ENCODE peak calls at places on chromosome 20, in five cellular contexts. One of them, this sample, is unnamed.

GRCh38 chr20:22523499-22524392 is 60.6 kb downstream of the FOXA2 start:
- DNase-seq in tibial artery: no peak
- DNase-seq in CD8-positive, alpha-beta memory T cell: no peak
- DNase-seq in iPS-NIHi11: no peak
- DNase-seq in Right ventricle myocardium superior: no peak
- DNase-seq in this sample: no peak

GRCh38 chr20:3251806-3252205 is 12.8 kb upstream of the SLC4A11 start:
- DNase-seq in iPS-NIHi11: no peak
- DNase-seq in CD8-positive, alpha-beta memory T cell: no peak
- DNase-seq in Right ventricle myocardium superior: peak; percentile 72
- DNase-seq in tibial artery: no peak
- DNase-seq in this sample: no peak

GRCh38 chr20:35339007-35339406 is 46.8 kb upstream of the FAM83C start:
- DNase-seq in iPS-NIHi11: no peak
- DNase-seq in Right ventricle myocardium superior: no peak
- DNase-seq in CD8-positive, alpha-beta memory T cell: no peak
- DNase-seq in tibial artery: no peak
- DNase-seq in this sample: no peak

GRCh38 chr20:25270829-25271251 is 23.0 kb downstream of the PYGB start:
- DNase-seq in tibial artery: peak; percentile 59
- DNase-seq in iPS-NIHi11: no peak
- DNase-seq in Right ventricle myocardium superior: peak; percentile 28
- DNase-seq in CD8-positive, alpha-beta memory T cell: no peak
- DNase-seq in this sample: no peak

GRCh38 chr20:12827796-12828406 is 180.9 kb upstream of the SPTLC3 start:
- DNase-seq in tibial artery: no peak
- DNase-seq in iPS-NIHi11: peak; percentile 11
- DNase-seq in Right ventricle myocardium superior: no peak
- DNase-seq in CD8-positive, alpha-beta memory T cell: no peak
- DNase-seq in this sample: no peak

GRCh38 chr20:36004045-36004444 is 35.7 kb downstream of the CNBD2 start:
- DNase-seq in tibial artery: no peak
- DNase-seq in Right ventricle myocardium superior: no peak
- DNase-seq in CD8-positive, alpha-beta memory T cell: no peak
- DNase-seq in iPS-NIHi11: no peak
- DNase-seq in this sample: no peak

GRCh38 chr20:53678315-53678989 is 84.8 kb upstream of the ZNF217 start:
- DNase-seq in iPS-NIHi11: no peak
- DNase-seq in CD8-positive, alpha-beta memory T cell: no peak
- DNase-seq in tibial artery: no peak
- DNase-seq in Right ventricle myocardium superior: no peak
- DNase-seq in this sample: no peak

GRCh38 chr20:44691424-44692423 is 23.4 kb upstream of the CCN5 start:
- DNase-seq in iPS-NIHi11: no peak
- DNase-seq in CD8-positive, alpha-beta memory T cell: no peak
- DNase-seq in Right ventricle myocardium superior: peak; percentile 87
- DNase-seq in tibial artery: peak; percentile 95
- DNase-seq in this sample: no peak

GRCh38 chr20:51189814-51190782 is 167.2 kb upstream of the KCNG1 start:
- DNase-seq in iPS-NIHi11: no peak
- DNase-seq in CD8-positive, alpha-beta memory T cell: no peak
- DNase-seq in Right ventricle myocardium superior: no peak
- DNase-seq in tibial artery: no peak
- DNase-seq in this sample: no peak

GRCh38 chr20:62516345-62516744 is 40.5 kb upstream of the GATA5 start:
- DNase-seq in iPS-NIHi11: peak; percentile 77
- DNase-seq in CD8-positive, alpha-beta memory T cell: no peak
- DNase-seq in tibial artery: no peak
- DNase-seq in Right ventricle myocardium superior: no peak
- DNase-seq in this sample: no peak

GRCh38 chr20:41696428-41696827 is 78.3 kb upstream of the CHD6 start:
- DNase-seq in CD8-positive, alpha-beta memory T cell: no peak
- DNase-seq in Right ventricle myocardium superior: no peak
- DNase-seq in tibial artery: no peak
- DNase-seq in iPS-NIHi11: no peak
- DNase-seq in this sample: no peak

GRCh38 chr20:11652128-11652527 is 265.6 kb upstream of the BTBD3 start:
- DNase-seq in CD8-positive, alpha-beta memory T cell: no peak
- DNase-seq in tibial artery: no peak
- DNase-seq in iPS-NIHi11: no peak
- DNase-seq in Right ventricle myocardium superior: no peak
- DNase-seq in this sample: no peak

GRCh38 chr20:49186535-49187329 is 1.4 kb downstream of the STAU1 start:
- DNase-seq in CD8-positive, alpha-beta memory T cell: peak; percentile 40
- DNase-seq in iPS-NIHi11: peak; percentile 17
- DNase-seq in Right ventricle myocardium superior: peak; percentile 66
- DNase-seq in tibial artery: peak; percentile 72
- DNase-seq in this sample: peak; percentile 79

GRCh38 chr20:11362450-11362849 is 555.2 kb upstream of the BTBD3 start:
- DNase-seq in iPS-NIHi11: no peak
- DNase-seq in Right ventricle myocardium superior: no peak
- DNase-seq in tibial artery: no peak
- DNase-seq in CD8-positive, alpha-beta memory T cell: no peak
- DNase-seq in this sample: no peak

GRCh38 chr20:59515013-59515905 is 89.1 kb upstream of the PHACTR3 start:
- DNase-seq in tibial artery: no peak
- DNase-seq in iPS-NIHi11: peak; percentile 83
- DNase-seq in CD8-positive, alpha-beta memory T cell: no peak
- DNase-seq in Right ventricle myocardium superior: peak; percentile 83
- DNase-seq in this sample: no peak

GRCh38 chr20:62281161-62281933 is 21.4 kb upstream of the ADRM1 start:
- DNase-seq in CD8-positive, alpha-beta memory T cell: no peak
- DNase-seq in iPS-NIHi11: no peak
- DNase-seq in Right ventricle myocardium superior: peak; percentile 36
- DNase-seq in tibial artery: no peak
- DNase-seq in this sample: no peak

GRCh38 chr20:3714092-3714491 is 1.7 kb upstream of the SIGLEC1 start:
- DNase-seq in CD8-positive, alpha-beta memory T cell: no peak
- DNase-seq in tibial artery: no peak
- DNase-seq in iPS-NIHi11: no peak
- DNase-seq in Right ventricle myocardium superior: no peak
- DNase-seq in this sample: no peak

GRCh38 chr20:42430059-42430458 is 759.6 kb downstream of the PTPRT start:
- DNase-seq in Right ventricle myocardium superior: peak; percentile 59
- DNase-seq in tibial artery: no peak
- DNase-seq in iPS-NIHi11: no peak
- DNase-seq in CD8-positive, alpha-beta memory T cell: no peak
- DNase-seq in this sample: no peak

GRCh38 chr20:15930324-15931305 is 642.6 kb downstream of the KIF16B start:
- DNase-seq in iPS-NIHi11: peak; percentile 29
- DNase-seq in CD8-positive, alpha-beta memory T cell: no peak
- DNase-seq in Right ventricle myocardium superior: no peak
- DNase-seq in tibial artery: no peak
- DNase-seq in this sample: no peak

GRCh38 chr20:15528386-15529111 is 1044.7 kb downstream of the KIF16B start:
- DNase-seq in iPS-NIHi11: no peak
- DNase-seq in CD8-positive, alpha-beta memory T cell: no peak
- DNase-seq in tibial artery: no peak
- DNase-seq in Right ventricle myocardium superior: no peak
- DNase-seq in this sample: no peak

GRCh38 chr20:23350855-23351838 is 556 bp downstream of the NXT1 start:
- DNase-seq in Right ventricle myocardium superior: peak; percentile 69
- DNase-seq in tibial artery: peak; percentile 79
- DNase-seq in CD8-positive, alpha-beta memory T cell: peak; percentile 58
- DNase-seq in iPS-NIHi11: peak; percentile 31
- DNase-seq in this sample: peak; percentile 76

GRCh38 chr20:48659888-48660287 is 167.9 kb downstream of the PREX1 start:
- DNase-seq in CD8-positive, alpha-beta memory T cell: no peak
- DNase-seq in iPS-NIHi11: no peak
- DNase-seq in Right ventricle myocardium superior: no peak
- DNase-seq in tibial artery: peak; percentile 92
- DNase-seq in this sample: no peak

GRCh38 chr20:44068780-44069191 is 118.2 kb downstream of the JPH2 start:
- DNase-seq in Right ventricle myocardium superior: no peak
- DNase-seq in iPS-NIHi11: no peak
- DNase-seq in tibial artery: peak; percentile 45
- DNase-seq in CD8-positive, alpha-beta memory T cell: no peak
- DNase-seq in this sample: no peak

This sample was measured in naive thymus-derived CD4-positive, alpha-beta T cell.